ENCODE peak calls at places on chromosomes 2 and 18, in five cellular contexts. W, R, V, A and N are unnamed samples.

GRCh38 chr2:174051741-174052638 is 86.8 kb upstream of the SP3 start:
- DNase-seq in W (no peak), R (no peak), V (no peak), A (no peak), N (peak)

GRCh38 chr18:28581503-28582169 is 404.7 kb upstream of the CDH2 start:
- DNase-seq in W (peak), R (no peak), V (no peak), A (no peak), N (peak)

GRCh38 chr2:205612661-205613060 is 69.6 kb upstream of the NRP2 start:
- DNase-seq in W (no peak), R (no peak), V (no peak), A (no peak), N (no peak)

GRCh38 chr2:28276076-28276618 is 116.5 kb upstream of the FOSL2 start:
- DNase-seq in W (peak), R (no peak), V (no peak), A (no peak), N (no peak)

GRCh38 chr2:109591236-109591635 is 22.5 kb downstream of the SEPTIN10 start:
- DNase-seq in W (no peak), R (no peak), V (no peak), A (no peak), N (no peak)

GRCh38 chr2:170217778-170218251 is 39.9 kb downstream of the MYO3B start:
- DNase-seq in W (no peak), R (no peak), V (no peak), A (no peak), N (no peak)

GRCh38 chr2:98473995-98474780 is 29.5 kb downstream of the INPP4A start:
- DNase-seq in W (no peak), R (no peak), V (no peak), A (no peak), N (no peak)

GRCh38 chr2:135657806-135658582 is 83.7 kb upstream of the UBXN4 start:
- DNase-seq in W (no peak), R (no peak), V (peak), A (peak), N (no peak)

GRCh38 chr2:199646439-199646838 is 188.7 kb upstream of the SATB2 start:
- DNase-seq in W (no peak), R (peak), V (no peak), A (no peak), N (no peak)

GRCh38 chr2:39913648-39914456 is 134.8 kb upstream of the THUMPD2 start:
- DNase-seq in W (peak), R (peak), V (no peak), A (no peak), N (peak)

GRCh38 chr2:174335605-174336402 is 1.1 kb downstream of the SP9 start:
- DNase-seq in W (no peak), R (no peak), V (no peak), A (no peak), N (peak)